ENCODE peak calls at places on chromosomes 12 and 14, in six cellular contexts. V, Q, H, I, A and U are unnamed samples.

GRCh38 chr12:92462049-92462448 is 240.7 kb upstream of the PLEKHG7 start:
- DNase-seq in V (no peak), Q (no peak), H (no peak), I (no peak), A (no peak), U (no peak)

GRCh38 chr12:27545666-27546065 is 21.7 kb downstream of the PPFIBP1 start:
- DNase-seq in V (no peak), Q (no peak), H (no peak), I (no peak), A (no peak), U (no peak)

GRCh38 chr12:42426733-42427132 is 100.8 kb downstream of the PPHLN1 start:
- DNase-seq in V (no peak), Q (no peak), H (peak; percentile 11), I (peak; percentile 72), A (no peak), U (peak; percentile 51)

GRCh38 chr12:55642275-55643068 is 5.8 kb downstream of the OR10P1 start:
- DNase-seq in V (no peak), Q (no peak), H (no peak), I (no peak), A (no peak), U (no peak)

GRCh38 chr14:53924754-53925153 is 31.9 kb downstream of the BMP4 start:
- DNase-seq in V (no peak), Q (no peak), H (peak; percentile 18), I (peak; percentile 95), A (no peak), U (peak; percentile 22)

GRCh38 chr12:5796171-5797091 is 148.6 kb downstream of the ANO2 start:
- DNase-seq in V (no peak), Q (no peak), H (peak; percentile 71), I (peak; percentile 30), A (peak; percentile 32), U (peak; percentile 36)

GRCh38 chr14:50139192-50139591 is 22.8 kb upstream of the VCPKMT start:
- DNase-seq in V (no peak), Q (no peak), H (no peak), I (no peak), A (no peak), U (peak; percentile 13)

GRCh38 chr12:10721654-10722501 is 1.2 kb downstream of the YBX3 start:
- DNase-seq in V (peak; percentile 52), Q (peak; percentile 20), H (peak; percentile 85), I (peak; percentile 99), A (peak; percentile 94), U (peak; percentile 97)

GRCh38 chr12:111758120-111758561 is 8.6 kb upstream of the ALDH2 start:
- DNase-seq in V (no peak), Q (no peak), H (no peak), I (no peak), A (peak; percentile 47), U (no peak)

GRCh38 chr12:13390381-13390856 is 193.9 kb downstream of the EMP1 start:
- DNase-seq in V (no peak), Q (no peak), H (peak; percentile 75), I (peak; percentile 1), A (peak; percentile 91), U (peak; percentile 92)

GRCh38 chr14:105526781-105527380 is 498 bp downstream of the TMEM121 start:
- DNase-seq in V (no peak), Q (no peak), H (no peak), I (no peak), A (no peak), U (peak; percentile 37)

GRCh38 chr12:91922674-91923073 is 223.0 kb downstream of the BTG1 start:
- DNase-seq in V (no peak), Q (no peak), H (no peak), I (peak; percentile 8), A (no peak), U (no peak)